ENCODE peak calls at places on chromosome 16, in five cellular contexts. L is fibroblast of lung, Y is Peyer's patch, A is left ventricle myocardium inferior, D is gastrocnemius medialis. F is an unnamed sample. For H3K9me3, the result is how much of the 10 kb centered on the place peaks cover.

GRCh38 chr16:69176033-69176780 is 10.8 kb upstream of the SNTB2 start:
- DNase-seq in L (peak), Y (no peak), A (no peak), D (no peak), F (no peak)

GRCh38 chr16:58032710-58033293 is 7.2 kb downstream of the MMP15 start:
- DNase-seq in L (no peak), Y (no peak), A (peak), D (peak), F (no peak)

GRCh38 chr16:87860553-87861299 is 8.6 kb downstream of the SLC7A5 start:
- DNase-seq in L (peak), Y (no peak), A (no peak), D (peak), F (no peak)

GRCh38 chr16:62573466-62573865 is 537.2 kb upstream of the CDH8 start:
- DNase-seq in L (no peak), Y (no peak), A (no peak), D (no peak), F (no peak)

GRCh38 chr16:58128181-58128631 is 975 bp downstream of the CFAP20 start:
- DNase-seq in L (no peak), Y (peak), A (no peak), D (no peak), F (no peak)

GRCh38 chr16:168424-168823 is 2.6 kb downstream of the HBM start:
- DNase-seq in L (no peak), Y (no peak), A (no peak), D (no peak), F (no peak)

GRCh38 chr16:14280541-14280940 is 209.4 kb downstream of the MRTFB start:
- DNase-seq in L (peak), Y (no peak), A (no peak), D (no peak), F (no peak)

GRCh38 chr16:82675300-82675699 is 48.5 kb downstream of the CDH13 start:
- DNase-seq in L (peak), Y (no peak), A (no peak), D (no peak), F (no peak)

GRCh38 chr16:69520800-69521602 is 44.8 kb upstream of the NFAT5 start:
- DNase-seq in L (no peak), Y (peak), A (no peak), D (no peak), F (no peak)

GRCh38 chr16:69440236-69440635 is 15.8 kb downstream of the CYB5B start:
- DNase-seq in L (no peak), Y (no peak), A (no peak), D (no peak), F (no peak)

GRCh38 chr16:70715860-70716357 is 30.1 kb upstream of the MTSS2 start:
- DNase-seq in L (peak), Y (no peak), A (no peak), D (no peak), F (no peak)

GRCh38 chr16:19316846-19317245 is 31.3 kb downstream of the CLEC19A start:
- DNase-seq in L (no peak), Y (no peak), A (no peak), D (no peak), F (no peak)

GRCh38 chr16:14344945-14345344 is 273.8 kb downstream of the MRTFB start:
- DNase-seq in L (no peak), Y (no peak), A (no peak), D (no peak), F (no peak)

GRCh38 chr16:21599994-21600773 is 807 bp downstream of the METTL9 start:
- DNase-seq in L (peak), Y (no peak), A (no peak), D (no peak), F (no peak)

GRCh38 chr16:70254095-70254964 is 2.6 kb upstream of the EXOSC6 start:
- DNase-seq in L (no peak), Y (no peak), A (no peak), D (no peak), F (no peak)

GRCh38 chr16:58730724-58731370 is 3.3 kb downstream of the GOT2 start:
- DNase-seq in L (no peak), Y (no peak), A (no peak), D (no peak), F (no peak)

GRCh38 chr16:57594531-57595031 is 33.8 kb upstream of the ADGRG1 start:
- DNase-seq in L (no peak), Y (peak), A (no peak), D (no peak), F (no peak)

GRCh38 chr16:21598676-21599157 is 660 bp upstream of the METTL9 start:
- DNase-seq in L (no peak), Y (peak), A (no peak), D (no peak), F (no peak)

GRCh38 chr16:85865-86264 is 7.8 kb downstream of the MPG start:
- DNase-seq in L (no peak), Y (no peak), A (no peak), D (no peak), F (no peak)

GRCh38 chr16:57528499-57529323 is 7.7 kb downstream of the CCDC102A start:
- DNase-seq in L (no peak), Y (peak), A (peak), D (peak), F (no peak)

GRCh38 chr16:17101646-17102045 is 369.1 kb downstream of the XYLT1 start:
- DNase-seq in L (peak), Y (no peak), A (no peak), D (no peak), F (no peak)

GRCh38 chr16:68499011-68499410 is 40.1 kb upstream of the ZFP90 start:
- DNase-seq in L (no peak), Y (no peak), A (no peak), D (no peak), F (no peak)

GRCh38 chr16:72172105-72173034 is at the start of gene PMFBP1:
- DNase-seq in L (peak), Y (peak), A (no peak), D (peak), F (peak)

GRCh38 chr16:56691885-56692284 is 9.6 kb downstream of the MT1X start:
- DNase-seq in L (peak), Y (peak), A (no peak), D (peak), F (no peak)

GRCh38 chr16:86789621-86790051 is 211.3 kb downstream of the FOXL1 start:
- DNase-seq in L (peak), Y (no peak), A (no peak), D (no peak), F (no peak)

GRCh38 chr16:58198022-58198683 is at the start of gene CSNK2A2:
- DNase-seq in L (peak), Y (peak), A (peak), D (peak), F (no peak)

GRCh38 chr16:17211797-17212196 is 259.0 kb downstream of the XYLT1 start:
- DNase-seq in L (no peak), Y (no peak), A (no peak), D (no peak), F (no peak)

GRCh38 chr16:11384956-11385586 is 39.8 kb downstream of the RMI2 start:
- DNase-seq in L (no peak), Y (no peak), A (no peak), D (no peak), F (no peak)

GRCh38 chr16:11679250-11679649 is 11.0 kb downstream of the SNN start:
- DNase-seq in L (no peak), Y (peak), A (no peak), D (peak), F (no peak)

GRCh38 chr16:48231675-48232214 is 12.4 kb upstream of the LONP2 start:
- DNase-seq in L (peak), Y (peak), A (peak), D (no peak), F (no peak)
- TF ChIP-seq CTCF in L (peak), Y (peak), A (peak), D (no peak), F (no peak)

GRCh38 chr16:31920373-31920772 is 46.8 kb downstream of the ZNF267 start:
- DNase-seq in L (no peak), Y (no peak), A (no peak), D (no peak), F (no peak)
- H3K9me3 ChIP-seq in L (under half), Y (under half), A (half or more), D (under half), F (half or more)

GRCh38 chr16:83818276-83818675 is 10.5 kb downstream of the HSBP1 start:
- DNase-seq in L (no peak), Y (no peak), A (no peak), D (no peak), F (no peak)

GRCh38 chr16:83810906-83811305 is 3.1 kb downstream of the HSBP1 start:
- DNase-seq in L (peak), Y (no peak), A (no peak), D (no peak), F (no peak)

GRCh38 chr16:83817022-83817421 is 9.2 kb downstream of the HSBP1 start:
- DNase-seq in L (no peak), Y (no peak), A (no peak), D (no peak), F (no peak)

GRCh38 chr16:83814654-83814985 is 6.8 kb downstream of the HSBP1 start:
- DNase-seq in L (no peak), Y (no peak), A (no peak), D (no peak), F (no peak)

DNA sequence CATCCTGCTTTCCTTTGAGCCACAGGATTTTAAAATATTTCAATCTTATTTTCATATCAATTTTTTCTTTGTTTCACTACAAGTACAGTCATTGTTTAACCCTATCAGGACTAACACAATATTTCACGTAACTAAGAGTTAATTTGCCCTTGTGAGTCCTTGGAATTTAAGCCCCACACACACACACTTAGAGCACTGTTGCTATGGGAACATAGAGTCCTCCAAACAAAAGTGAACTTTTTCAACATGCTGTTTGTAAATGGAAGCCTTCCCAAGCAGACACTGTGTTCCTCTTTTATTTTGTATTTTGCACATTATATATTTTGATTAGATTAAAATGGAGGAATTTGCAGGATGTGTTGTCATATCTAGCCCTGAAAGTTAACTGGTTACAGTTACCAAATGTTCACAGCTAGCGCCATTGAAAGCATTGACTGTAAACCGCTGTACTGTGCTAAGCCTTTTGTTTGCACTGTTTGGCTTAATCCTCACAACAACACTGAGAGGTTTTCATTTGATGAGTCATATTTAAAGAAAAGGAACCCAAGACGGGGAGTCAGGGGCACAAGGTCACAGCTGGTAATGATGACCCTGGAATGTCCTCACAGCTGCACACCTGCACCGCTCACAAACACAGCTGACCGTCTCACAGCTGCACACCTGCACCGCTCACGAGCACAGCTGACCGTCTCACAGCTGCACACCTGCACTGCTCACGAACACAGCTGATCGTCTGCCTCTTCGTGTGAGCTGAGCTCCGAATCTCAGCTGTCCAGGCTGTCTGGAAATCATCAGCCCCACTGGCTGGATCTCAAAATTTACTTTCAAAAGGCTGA is 6.3 kb downstream of the HSBP1 start:
- DNase-seq in L (peak), Y (no peak), A (no peak), D (no peak), F (no peak)
- H3K4me3 ChIP-seq in L (no peak), Y (no peak), A (peak), D (no peak), F (no peak)

DNA sequence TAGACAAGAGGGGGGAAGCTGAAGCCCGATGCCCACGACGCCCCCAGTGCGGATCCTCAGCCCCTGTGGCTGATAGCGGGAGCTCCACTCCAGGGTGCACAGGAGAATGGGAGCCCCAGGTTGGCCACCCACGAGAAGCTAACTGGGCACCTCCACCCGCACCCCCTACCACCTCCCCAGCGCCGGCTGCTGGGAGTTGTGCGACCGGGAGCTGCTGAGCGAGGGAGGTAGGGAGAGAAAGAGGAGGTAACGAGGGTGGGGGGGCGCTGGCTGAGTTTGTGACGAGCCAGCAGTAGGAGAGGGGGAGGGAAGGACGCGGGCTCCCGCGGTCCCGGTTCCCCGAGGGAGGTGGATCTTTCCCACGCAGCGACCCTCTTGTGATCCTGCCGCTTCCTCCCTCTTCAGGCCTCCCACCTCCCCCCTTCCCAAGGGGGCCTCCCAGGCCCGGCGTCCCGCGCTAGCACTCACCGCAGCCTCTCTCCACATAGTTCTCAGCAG is at the start of gene GRIN2A:
- DNase-seq in L (no peak), Y (no peak), A (no peak), D (no peak), F (no peak)
- TF ChIP-seq CTCF in L (no peak), Y (no peak), A (no peak), D (no peak), F (no peak)

GRCh38 chr16:35746281-35746962 is 2287.0 kb downstream of the TP53TG3F start:
- DNase-seq in L (no peak), Y (no peak), A (no peak), D (no peak), F (no peak)
- H3K9me3 ChIP-seq in L (under half), Y (under half), A (under half), D (under half), F (under half)

DNA sequence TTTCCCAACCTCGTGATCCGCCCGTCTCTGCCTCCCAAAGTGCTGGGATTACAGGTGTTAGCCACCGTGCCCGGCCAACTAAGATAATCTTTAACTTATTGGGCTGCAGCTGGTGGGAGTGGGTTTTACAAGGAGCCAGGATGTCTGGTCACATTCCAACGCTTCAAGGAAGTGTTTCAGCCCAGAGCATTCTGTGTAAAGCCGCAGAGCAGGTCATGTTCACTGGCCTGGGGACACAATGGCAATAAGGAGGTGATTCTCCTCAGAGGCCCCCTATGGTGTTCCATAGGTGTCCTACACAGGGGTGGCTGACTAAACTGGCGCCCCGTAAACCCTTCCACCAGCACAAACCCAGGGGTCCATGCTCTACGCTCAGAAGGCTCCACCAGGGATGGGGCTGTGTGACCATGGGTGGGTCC is 1.2 kb downstream of the QPRT start:
- DNase-seq in L (no peak), Y (no peak), A (no peak), D (no peak), F (no peak)
- H3K4me3 ChIP-seq in L (no peak), Y (peak), A (peak), D (no peak), F (no peak)

DNA sequence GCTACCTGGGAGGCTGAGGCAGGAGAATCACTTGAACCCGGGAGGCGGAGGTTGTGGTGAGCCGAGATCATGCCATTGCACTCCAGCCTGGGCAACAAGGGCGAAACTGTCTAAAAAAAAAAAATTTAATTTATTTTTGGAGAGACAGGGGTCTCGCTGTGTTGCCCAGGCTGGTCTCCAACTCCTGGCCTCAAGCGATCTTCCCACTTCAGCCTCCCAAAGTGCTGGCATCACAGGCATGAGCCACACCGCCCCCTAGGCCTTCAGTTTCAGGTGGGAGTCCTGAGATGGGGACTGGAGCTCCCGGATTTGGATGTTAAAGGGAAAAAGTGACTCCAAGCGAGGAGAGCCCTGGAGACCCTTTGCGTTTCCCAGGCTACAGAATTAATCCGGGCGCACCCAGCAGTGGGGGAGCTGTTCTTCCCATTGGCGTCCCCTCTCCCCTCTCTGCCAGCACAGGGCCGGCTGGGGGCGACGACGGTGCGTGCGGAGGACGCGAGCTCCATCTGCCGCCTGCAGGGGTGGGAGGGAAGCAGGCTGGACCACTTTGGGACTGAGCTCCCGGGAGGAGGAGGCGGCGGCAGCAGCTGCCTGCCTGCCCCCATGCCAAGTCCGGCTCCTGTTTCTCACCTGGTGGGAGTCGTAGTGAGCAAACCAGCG is 49.3 kb upstream of the USP7 start:
- DNase-seq in L (peak), Y (no peak), A (no peak), D (no peak), F (no peak)
- TF ChIP-seq CTCF in L (no peak), Y (no peak), A (peak), D (no peak), F (no peak)

DNA sequence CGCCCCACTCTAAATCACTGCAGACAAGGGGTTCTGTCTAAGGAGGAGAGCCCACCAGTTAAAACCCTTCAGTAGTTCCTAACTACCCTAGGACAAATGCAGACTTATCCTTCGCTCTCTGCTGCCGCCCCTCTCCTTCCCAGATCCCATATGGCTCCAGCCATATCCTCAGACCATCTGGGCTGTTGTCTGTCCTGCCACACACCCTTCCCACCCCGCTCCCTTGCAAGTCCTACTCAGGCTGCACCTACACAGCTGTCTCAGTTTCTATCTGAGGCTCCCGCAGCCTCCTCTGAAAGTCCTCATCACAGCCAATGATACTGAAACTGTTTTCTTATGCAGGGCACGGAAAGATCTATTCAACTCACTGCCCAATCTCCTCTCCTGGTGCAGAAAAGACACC is 720 bp upstream of the BCKDK start:
- DNase-seq in L (no peak), Y (no peak), A (no peak), D (no peak), F (no peak)
- H3K9me3 ChIP-seq in L (under half), Y (under half), A (under half), D (under half), F (under half)

GRCh38 chr16:88934066-88934667 is 42.8 kb downstream of the CBFA2T3 start:
- DNase-seq in L (no peak), Y (no peak), A (no peak), D (no peak), F (no peak)

GRCh38 chr16:88938119-88938932 is 38.7 kb downstream of the CBFA2T3 start:
- DNase-seq in L (no peak), Y (no peak), A (no peak), D (no peak), F (no peak)

GRCh38 chr16:88938933-88939813 is 37.8 kb downstream of the CBFA2T3 start:
- DNase-seq in L (no peak), Y (no peak), A (peak), D (no peak), F (no peak)

GRCh38 chr16:88936913-88937666 is 39.9 kb downstream of the CBFA2T3 start:
- DNase-seq in L (no peak), Y (no peak), A (peak), D (no peak), F (no peak)

DNA sequence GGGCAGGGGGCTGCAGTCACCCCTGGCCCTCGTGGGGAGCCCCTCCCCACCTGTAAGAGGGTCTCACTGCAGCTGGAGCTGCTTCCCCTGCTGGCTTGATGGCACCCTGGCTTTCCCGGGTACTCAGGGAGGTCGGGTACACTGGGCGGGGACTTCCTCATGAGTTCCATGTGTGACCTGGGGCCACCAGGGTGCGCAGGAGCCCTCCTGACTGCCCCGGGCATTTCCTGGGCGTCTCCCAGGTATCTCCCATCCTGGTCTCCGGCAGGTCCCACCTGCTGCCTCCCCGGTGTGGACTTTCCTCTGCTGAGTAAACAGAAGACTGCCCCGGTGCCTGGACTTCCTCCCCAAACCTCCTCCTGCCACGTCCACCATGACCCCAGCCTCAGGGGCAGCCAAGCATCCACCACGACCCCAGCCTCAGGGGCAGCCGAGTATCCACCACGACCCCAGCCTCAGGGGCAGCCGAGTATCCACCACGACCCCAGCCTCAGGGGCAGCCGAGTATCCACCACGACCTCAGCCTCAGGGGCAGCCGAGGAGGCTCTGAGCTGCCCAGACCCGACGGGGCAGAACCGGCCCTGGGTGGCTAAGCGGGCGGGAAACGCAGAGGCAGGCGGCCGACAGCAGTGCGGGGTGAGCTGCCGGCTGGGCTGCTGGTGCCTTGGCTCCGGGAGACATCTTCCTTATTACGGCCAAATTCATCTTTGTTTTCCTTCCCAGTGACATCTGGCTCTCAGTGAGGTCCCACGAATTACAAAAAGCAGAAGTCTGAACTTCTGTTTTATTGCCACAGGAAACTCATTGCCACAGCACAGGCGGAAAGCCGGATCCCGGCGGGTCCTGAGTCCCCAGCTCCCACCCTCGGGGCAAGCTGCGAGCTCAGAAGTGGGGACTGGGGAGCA is 40.7 kb downstream of the CBFA2T3 start:
- DNase-seq in L (no peak), Y (peak), A (peak), D (peak), F (no peak)
- H3K4me3 ChIP-seq in L (no peak), Y (peak), A (peak), D (no peak), F (peak)